ENCODE peak calls at places on chromosomes 3 and 15, in eight cellular contexts. O is A549, F is HepG2, W is SK-N-SH, N is WTC11, D is K562, R is GM12878, A is H1. V is an unnamed sample.

GRCh38 chr15:69723404-69724097 is 270.9 kb downstream of the RPLP1 start:
- DNase-seq in W (peak), D (no peak), O (no peak), A (peak), N (peak), F (no peak), R (no peak), V (no peak)

GRCh38 chr3:152204218-152204617 is 64.5 kb upstream of the MBNL1 start:
- DNase-seq in O (no peak), N (no peak), D (no peak), R (no peak), A (no peak), W (no peak), F (no peak), V (no peak)

GRCh38 chr3:126537116-126537729 is 13.3 kb downstream of the CHST13 start:
- DNase-seq in A (no peak), R (no peak), D (no peak), F (no peak), O (no peak), W (no peak), N (peak), V (no peak)

GRCh38 chr3:30131171-30131570 is 475.2 kb upstream of the TGFBR2 start:
- DNase-seq in N (no peak), W (no peak), O (no peak), R (no peak), D (no peak), A (no peak), F (no peak), V (no peak)

GRCh38 chr3:169505577-169506155 is 157.8 kb downstream of the MECOM start:
- DNase-seq in D (no peak), R (no peak), N (peak), W (no peak), O (peak), F (peak), A (no peak), V (no peak)

GRCh38 chr3:42660898-42661297 is 7.4 kb downstream of the ZBTB47 start:
- DNase-seq in O (peak), N (no peak), D (peak), A (peak), R (no peak), F (peak), W (no peak), V (no peak)

GRCh38 chr3:11596387-11596786 is 47.3 kb downstream of the VGLL4 start:
- DNase-seq in D (no peak), O (no peak), N (no peak), W (no peak), A (no peak), R (no peak), F (no peak), V (no peak)

GRCh38 chr3:141110322-141110721 is 59.2 kb downstream of the SPSB4 start:
- DNase-seq in A (no peak), R (no peak), D (no peak), O (no peak), W (no peak), F (no peak), N (no peak), V (no peak)

GRCh38 chr3:39141211-39141995 is 12.0 kb downstream of the CSRNP1 start:
- DNase-seq in N (no peak), O (no peak), R (no peak), F (no peak), D (no peak), A (no peak), W (peak), V (peak)

DNA sequence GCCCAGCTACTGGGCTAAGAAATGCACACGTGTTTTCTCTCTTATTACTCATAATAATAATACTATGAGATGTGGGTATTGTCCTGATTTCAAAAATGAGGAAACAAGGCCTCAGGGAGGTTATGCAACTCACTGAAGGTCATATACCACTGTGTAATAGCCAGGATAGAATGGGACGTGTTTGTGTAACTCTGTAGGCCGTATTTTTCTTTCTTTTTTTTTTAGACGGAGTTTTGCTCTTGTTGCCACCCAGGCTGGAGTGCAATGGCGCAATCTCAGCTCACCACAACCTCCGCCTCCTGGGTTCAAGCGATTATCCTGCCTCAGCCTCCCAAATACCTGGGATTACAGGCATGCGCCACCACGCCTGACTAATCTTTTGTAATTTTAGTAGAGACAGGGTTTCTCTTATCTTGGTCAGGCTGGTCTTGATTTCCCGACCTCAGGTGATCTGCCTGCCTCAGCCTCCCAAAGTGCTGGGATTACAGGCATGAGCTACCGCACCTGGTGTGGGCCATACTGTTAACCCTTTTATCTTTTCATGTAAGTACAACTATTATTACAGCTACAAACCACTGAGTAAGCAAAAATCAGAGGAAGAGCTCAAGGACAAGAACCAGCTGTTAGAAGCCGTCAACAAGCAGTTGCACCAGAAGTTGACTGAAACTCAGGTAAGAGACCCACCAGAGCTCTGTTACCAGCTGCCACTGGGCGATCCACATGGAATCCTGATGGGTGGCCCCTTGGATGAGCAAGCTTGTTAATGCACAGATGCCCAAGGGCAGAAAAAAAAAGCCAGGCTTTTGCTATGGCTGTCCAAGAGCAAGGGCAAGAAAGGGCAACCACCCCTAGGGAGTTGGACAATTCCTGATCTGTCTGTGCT is 6.7 kb downstream of the KNSTRN start:
- DNase-seq in N (no peak), A (no peak), W (no peak), D (no peak), O (no peak), R (no peak), F (peak), V (no peak)
- TF ChIP-seq USF2 in N (no peak), A (no peak), W (no peak), D (no peak), O (no peak), R (no peak), F (no peak), V (no peak)

DNA sequence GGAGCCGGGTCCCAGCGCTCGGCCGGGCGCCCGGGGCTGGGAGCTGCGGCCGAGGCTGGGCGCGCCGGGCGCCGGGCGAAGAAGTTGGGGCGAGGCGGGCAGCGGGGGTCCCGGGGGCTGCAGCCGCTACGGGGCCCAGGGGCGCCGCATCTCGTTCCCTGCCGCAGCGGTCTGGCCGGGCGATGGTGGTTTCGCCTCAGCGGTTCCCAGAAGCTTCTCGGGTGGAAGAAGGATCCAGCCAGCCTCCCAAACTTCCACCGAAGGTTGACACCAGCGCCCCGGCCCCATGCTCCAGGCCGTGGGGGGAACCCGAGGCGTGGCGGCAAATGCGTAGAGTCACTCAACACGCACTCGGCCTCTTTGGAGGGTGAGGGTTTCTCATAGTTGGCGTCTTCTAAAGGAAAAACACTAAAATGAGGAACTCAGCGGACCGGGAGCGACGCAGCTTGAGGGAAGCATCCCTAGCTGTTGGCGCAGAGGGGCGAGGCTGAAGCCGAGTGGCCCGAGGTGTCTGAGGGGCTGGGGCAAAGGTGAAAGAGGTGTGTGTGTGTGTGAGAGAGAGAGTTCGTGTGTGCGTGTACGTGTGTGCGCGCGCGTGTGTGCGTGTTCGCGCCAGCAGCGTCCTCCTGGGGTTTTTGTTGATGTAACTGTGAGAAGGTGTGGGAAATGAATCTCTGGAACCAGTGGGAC is 943 bp downstream of the BOC start:
- DNase-seq in F (no peak), N (peak), A (peak), W (peak), R (no peak), O (peak), D (no peak), V (no peak)
- TF ChIP-seq USF2 in F (no peak), N (no peak), A (no peak), W (no peak), R (no peak), O (no peak), D (no peak), V (no peak)

GRCh38 chr15:53695365-53695764 is 64.1 kb downstream of the WDR72 start:
- DNase-seq in D (no peak), A (no peak), N (no peak), O (no peak), F (no peak), W (no peak), R (no peak), V (no peak)

GRCh38 chr15:53694534-53694874 is 65.0 kb downstream of the WDR72 start:
- DNase-seq in D (no peak), O (no peak), N (no peak), F (no peak), W (no peak), R (no peak), A (no peak), V (no peak)

DNA sequence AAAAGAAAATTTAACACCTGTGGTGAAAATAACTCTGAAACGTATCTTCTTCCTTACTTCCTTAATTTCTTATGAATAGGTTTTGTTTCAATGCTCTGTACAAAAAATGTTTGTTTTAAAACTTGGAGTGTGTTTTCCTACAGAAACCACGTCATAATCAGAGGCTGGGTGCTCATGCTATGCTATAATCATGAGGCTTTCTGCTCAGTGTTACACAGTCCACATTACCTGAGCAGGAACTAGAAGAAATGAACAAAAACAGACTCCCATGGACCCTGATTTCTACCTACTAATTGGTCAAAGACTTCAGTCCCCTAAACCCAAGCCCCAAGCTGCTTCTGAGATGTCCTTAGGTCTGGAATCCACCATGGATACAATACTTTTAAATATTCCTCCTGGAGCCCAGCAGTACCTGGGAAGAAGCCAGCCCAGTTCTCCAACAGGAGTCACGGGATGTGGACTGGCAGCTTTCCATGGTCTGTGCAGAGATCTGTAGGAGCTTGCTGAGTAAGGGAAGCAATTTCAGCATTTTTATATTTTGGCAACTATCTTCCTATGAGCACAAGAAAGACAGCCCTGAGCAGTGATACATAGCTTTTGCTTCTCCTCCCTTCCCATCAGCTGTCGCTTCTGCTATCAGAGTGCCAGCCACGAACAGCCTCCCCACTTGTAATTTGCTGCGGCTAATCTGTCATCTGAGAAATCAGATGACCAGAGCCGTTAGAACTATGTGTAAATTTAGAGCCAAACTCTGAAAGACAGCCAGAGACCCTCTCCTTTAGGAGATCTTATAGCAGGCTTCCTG is 65.5 kb downstream of the WDR72 start:
- DNase-seq in O (no peak), N (no peak), F (no peak), A (no peak), R (no peak), W (no peak), D (no peak), V (no peak)
- TF ChIP-seq USF2 in O (no peak), N (no peak), F (no peak), A (no peak), R (no peak), W (no peak), D (no peak), V (no peak)

DNA sequence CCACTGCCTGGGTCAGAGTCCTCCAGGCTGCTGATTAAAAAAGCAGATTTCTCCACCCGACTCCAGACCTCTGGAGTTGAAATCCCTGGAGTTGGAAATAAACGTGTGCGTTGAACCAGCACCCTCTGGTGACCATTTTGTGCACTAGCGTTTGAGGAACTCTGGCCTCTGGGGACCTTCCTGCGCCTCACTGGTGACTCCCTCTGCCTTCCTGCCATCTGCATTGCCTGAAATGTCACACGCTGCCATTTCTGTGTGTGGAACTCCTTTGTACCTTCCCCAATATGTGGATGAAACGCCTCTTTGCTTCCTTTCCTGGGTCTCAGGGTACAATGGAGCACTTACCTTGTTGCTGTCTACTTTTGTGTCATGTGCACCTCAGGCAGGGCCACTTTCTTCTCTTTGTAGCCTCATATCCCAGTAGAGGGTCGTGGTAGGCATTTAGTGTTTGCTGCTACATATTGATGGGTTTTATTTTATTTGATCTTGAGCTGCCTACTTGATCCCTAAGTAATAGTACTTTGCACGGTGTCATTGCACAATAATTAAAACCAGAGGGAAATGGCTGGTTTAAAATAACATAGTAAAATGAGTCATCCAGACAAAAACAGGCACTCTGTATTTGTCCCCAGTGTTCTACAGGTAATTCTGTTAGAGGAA is 56.8 kb downstream of the GPR171 start:
- DNase-seq in N (peak), W (peak), A (peak), F (peak), D (peak), O (peak), R (peak), V (peak)
- TF ChIP-seq USF2 in N (no peak), W (no peak), A (no peak), F (no peak), D (no peak), O (no peak), R (no peak), V (no peak)